ENCODE peak calls at places on chromosomes 11 and 22, in five cellular contexts. D is mucosa of descending colon, P is tibial nerve, F is NT2/D1, M is neuronal stem cell. V is an unnamed sample.

GRCh38 chr11:92932023-92932422 is 37.4 kb upstream of the MTNR1B start:
- DNase-seq in D (no peak), P (no peak), F (no peak), M (no peak), V (no peak)

GRCh38 chr22:43148581-43148980 is 2.8 kb upstream of the TSPO start:
- DNase-seq in D (peak), P (no peak), F (no peak), M (no peak), V (no peak)

GRCh38 chr11:22432331-22433065 is 94.3 kb downstream of the SLC17A6 start:
- DNase-seq in D (peak), P (peak), F (no peak), M (peak), V (peak)

GRCh38 chr22:29157759-29158535 is 47.7 kb upstream of the EMID1 start:
- DNase-seq in D (no peak), P (no peak), F (no peak), M (no peak), V (no peak)

GRCh38 chr11:1746956-1747752 is 3.2 kb downstream of the IFITM10 start:
- DNase-seq in D (peak), P (no peak), F (no peak), M (no peak), V (no peak)

GRCh38 chr11:27672836-27673464 is 27.3 kb downstream of the BDNF start:
- DNase-seq in D (no peak), P (no peak), F (no peak), M (no peak), V (peak)

GRCh38 chr11:59767212-59767611 is 12.0 kb downstream of the STX3 start:
- DNase-seq in D (no peak), P (no peak), F (no peak), M (no peak), V (no peak)

GRCh38 chr11:85945788-85946187 is 90.6 kb downstream of the CCDC83 start:
- DNase-seq in D (no peak), P (no peak), F (no peak), M (no peak), V (no peak)

GRCh38 chr11:59791639-59792038 is 18.9 kb downstream of the MRPL16 start:
- DNase-seq in D (no peak), P (no peak), F (no peak), M (no peak), V (no peak)

GRCh38 chr11:3202759-3203158 is 15.9 kb downstream of the MRGPRG start:
- DNase-seq in D (peak), P (no peak), F (no peak), M (no peak), V (peak)

GRCh38 chr11:35655856-35656255 is 6.7 kb upstream of the TRIM44 start:
- DNase-seq in D (no peak), P (no peak), F (no peak), M (no peak), V (no peak)

GRCh38 chr11:47783087-47783610 is 16.0 kb upstream of the FNBP4 start:
- DNase-seq in D (no peak), P (no peak), F (no peak), M (no peak), V (no peak)

GRCh38 chr11:14643697-14644395 is at the start of gene PDE3B:
- DNase-seq in D (peak), P (peak), F (peak), M (peak), V (peak)

GRCh38 chr22:46057206-46057605 is 80.2 kb upstream of the WNT7B start:
- DNase-seq in D (peak), P (no peak), F (no peak), M (no peak), V (no peak)

GRCh38 chr11:8913961-8914660 is 3.1 kb downstream of the AKIP1 start:
- DNase-seq in D (no peak), P (no peak), F (no peak), M (peak), V (no peak)

GRCh38 chr22:20656902-20657836 is 116.7 kb upstream of the SERPIND1 start:
- DNase-seq in D (no peak), P (no peak), F (no peak), M (no peak), V (no peak)

GRCh38 chr22:40210814-40211213 is 33.1 kb downstream of the TNRC6B start:
- DNase-seq in D (no peak), P (no peak), F (no peak), M (no peak), V (no peak)

GRCh38 chr22:49297286-49297870 is 530.3 kb downstream of the BRD1 start:
- DNase-seq in D (no peak), P (no peak), F (no peak), M (no peak), V (no peak)

GRCh38 chr11:36441610-36442208 is 68.4 kb downstream of the TRAF6 start:
- DNase-seq in D (no peak), P (no peak), F (no peak), M (no peak), V (no peak)

GRCh38 chr22:46972901-46973831 is 210.7 kb downstream of the TBC1D22A start:
- DNase-seq in D (no peak), P (no peak), F (no peak), M (no peak), V (peak)

GRCh38 chr11:111982019-111982464 is 43.2 kb upstream of the DLAT start:
- DNase-seq in D (no peak), P (peak), F (peak), M (peak), V (peak)

GRCh38 chr11:118295834-118296454 is 8.6 kb upstream of the CD3E start:
- DNase-seq in D (no peak), P (no peak), F (no peak), M (no peak), V (peak)

GRCh38 chr11:86740628-86741488 is 59.5 kb upstream of the PRSS23 start:
- DNase-seq in D (no peak), P (peak), F (peak), M (peak), V (peak)

GRCh38 chr11:133934599-133935550 is 21.9 kb downstream of the IGSF9B start:
- DNase-seq in D (peak), P (peak), F (no peak), M (peak), V (peak)

GRCh38 chr11:47409440-47410403 is 1.3 kb downstream of the SLC39A13 start:
- DNase-seq in D (no peak), P (no peak), F (no peak), M (no peak), V (peak)

GRCh38 chr22:49084203-49084602 is 743.5 kb downstream of the BRD1 start:
- DNase-seq in D (no peak), P (no peak), F (no peak), M (no peak), V (no peak)

GRCh38 chr11:94376841-94377240 is 24.4 kb downstream of the GPR83 start:
- DNase-seq in D (no peak), P (no peak), F (no peak), M (no peak), V (no peak)

GRCh38 chr11:26087095-26087935 is 244.6 kb upstream of the ANO3 start:
- DNase-seq in D (no peak), P (no peak), F (no peak), M (no peak), V (no peak)

GRCh38 chr22:18085188-18085587 is 7.4 kb downstream of the PEX26 start:
- DNase-seq in D (peak), P (no peak), F (no peak), M (no peak), V (no peak)

GRCh38 chr22:45969414-45969799 is 7.6 kb downstream of the WNT7B start:
- DNase-seq in D (no peak), P (no peak), F (no peak), M (no peak), V (no peak)

GRCh38 chr22:23268139-23268712 is 87.9 kb downstream of the BCR start:
- DNase-seq in D (no peak), P (no peak), F (no peak), M (no peak), V (no peak)
- H3K4me3 ChIP-seq in D (no peak), P (no peak), F (no peak), M (no peak), V (no peak)

DNA sequence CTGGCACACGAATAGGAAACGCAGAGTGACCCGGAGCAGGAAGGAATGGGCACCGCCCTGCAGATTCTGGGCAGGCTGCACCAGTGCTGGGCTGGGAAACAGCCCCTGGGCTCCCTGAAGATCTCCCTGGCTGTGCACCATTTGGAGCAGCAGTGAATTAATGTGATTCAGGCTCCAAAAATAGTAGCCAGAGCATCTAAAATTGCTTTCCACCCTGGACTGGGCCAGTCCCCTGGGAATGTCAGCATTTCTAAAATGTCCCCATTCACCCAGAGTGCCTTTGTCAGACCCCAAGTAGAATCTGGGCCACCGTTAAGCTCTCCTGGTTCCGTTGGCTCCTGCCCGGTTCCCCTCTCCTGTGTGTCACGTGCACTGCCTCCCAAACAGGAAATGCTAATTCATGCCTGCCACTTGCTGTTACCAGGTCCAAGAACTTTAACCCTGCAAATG is 18.5 kb downstream of the IRAG1 start:
- DNase-seq in D (no peak), P (peak), F (no peak), M (no peak), V (peak)
- H3K4me3 ChIP-seq in D (no peak), P (no peak), F (no peak), M (no peak), V (peak)

GRCh38 chr11:64090811-64091516 is 55.2 kb downstream of the FLRT1 start:
- DNase-seq in D (no peak), P (no peak), F (no peak), M (no peak), V (peak)
- H3K4me3 ChIP-seq in D (no peak), P (no peak), F (no peak), M (no peak), V (peak)

GRCh38 chr11:43879789-43880639 is 617 bp upstream of the ALKBH3 start:
- DNase-seq in D (no peak), P (no peak), F (no peak), M (no peak), V (no peak)
- H3K4me3 ChIP-seq in D (peak), P (peak), F (peak), M (peak), V (peak)

GRCh38 chr11:45960387-45961110 is 38.1 kb downstream of the LARGE2 start:
- DNase-seq in D (no peak), P (no peak), F (no peak), M (no peak), V (peak)
- H3K4me3 ChIP-seq in D (no peak), P (no peak), F (no peak), M (no peak), V (no peak)

DNA sequence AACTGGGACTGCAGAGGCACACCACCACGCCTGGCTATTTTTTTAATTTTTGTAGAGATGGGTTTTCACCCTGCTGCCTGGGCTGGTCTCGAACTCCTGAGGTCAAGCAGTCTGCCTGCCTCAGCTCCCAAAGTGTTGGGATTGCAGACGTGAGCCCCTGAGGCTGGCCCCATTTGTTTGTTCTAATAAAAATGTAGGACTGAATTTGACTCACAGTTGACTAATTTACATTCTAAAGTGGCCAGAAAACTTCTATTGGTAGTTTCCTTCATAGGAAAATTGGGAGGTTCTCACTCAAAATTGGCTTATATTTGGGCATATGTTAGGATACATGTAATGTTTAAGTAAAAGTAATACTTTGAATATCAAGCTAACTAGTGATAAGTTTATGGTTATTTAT is 35.0 kb downstream of the PPFIA1 start:
- DNase-seq in D (no peak), P (no peak), F (no peak), M (no peak), V (no peak)
- H3K4me3 ChIP-seq in D (no peak), P (no peak), F (no peak), M (no peak), V (no peak)

DNA sequence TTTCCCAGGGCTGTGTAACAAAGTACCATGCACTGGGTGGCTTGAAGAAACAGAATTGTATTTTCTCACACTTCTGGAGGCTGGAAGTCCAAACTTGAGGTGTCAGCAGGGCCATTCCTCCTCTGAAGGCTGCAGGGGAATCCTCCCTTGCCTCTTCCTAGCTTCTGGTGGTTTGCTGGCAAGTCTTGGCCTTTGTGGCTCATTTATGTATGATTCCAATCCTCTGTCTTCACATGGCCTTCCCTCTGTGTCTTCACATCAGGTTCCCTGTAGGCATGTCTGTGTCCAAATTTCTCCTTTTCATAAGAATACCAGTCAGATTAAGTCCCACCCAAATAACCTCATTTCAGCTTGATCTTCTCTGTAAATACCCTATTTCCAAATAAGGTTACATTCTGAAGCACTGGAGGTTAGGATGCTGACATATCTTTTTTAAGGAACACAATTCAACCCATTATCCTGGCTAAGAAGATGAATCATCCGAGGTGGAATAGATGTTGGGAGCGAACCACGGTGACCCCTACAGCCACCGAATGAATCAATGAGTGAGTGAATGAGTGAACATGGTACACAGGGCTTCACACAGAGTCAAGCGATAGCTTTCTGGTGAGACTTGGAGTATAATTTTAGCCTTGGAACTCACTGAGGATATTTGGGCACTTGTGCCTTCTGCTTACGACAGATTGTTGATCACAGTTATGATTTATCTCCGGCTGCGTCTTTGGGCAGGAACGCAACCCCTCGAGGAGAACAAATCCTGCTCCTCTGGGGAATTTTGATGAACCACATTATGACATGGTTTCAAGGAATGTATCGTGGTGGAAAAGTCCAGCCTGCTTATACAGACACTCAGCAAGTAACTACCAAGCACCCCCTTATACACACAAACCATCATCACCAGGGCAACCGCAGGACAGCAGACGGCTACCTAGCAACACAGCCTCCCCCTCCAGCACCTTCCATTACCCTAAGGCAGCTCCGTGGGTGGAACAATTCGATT is 34.3 kb upstream of the MICAL2 start:
- DNase-seq in D (no peak), P (no peak), F (no peak), M (no peak), V (peak)
- H3K4me3 ChIP-seq in D (no peak), P (no peak), F (no peak), M (no peak), V (peak)

GRCh38 chr22:37519268-37520195 is at the start of gene CARD10:
- DNase-seq in D (peak), P (no peak), F (no peak), M (peak), V (no peak)

GRCh38 chr22:37518509-37519267 is 527 bp downstream of the CARD10 start:
- DNase-seq in D (peak), P (no peak), F (no peak), M (no peak), V (no peak)

GRCh38 chr22:37515902-37516301 is 3.3 kb downstream of the CARD10 start:
- DNase-seq in D (peak), P (no peak), F (no peak), M (no peak), V (no peak)

GRCh38 chr22:37516456-37516855 is 2.8 kb downstream of the CARD10 start:
- DNase-seq in D (no peak), P (no peak), F (no peak), M (no peak), V (no peak)

GRCh38 chr22:37517826-37518450 is 1.3 kb downstream of the CARD10 start:
- DNase-seq in D (peak), P (no peak), F (no peak), M (no peak), V (no peak)
- H3K4me3 ChIP-seq in D (no peak), P (no peak), F (peak), M (peak), V (no peak)

GRCh38 chr11:116194156-116194904 is 578.5 kb downstream of the BUD13 start:
- DNase-seq in D (no peak), P (no peak), F (no peak), M (no peak), V (no peak)

GRCh38 chr11:116192509-116193206 is 580.1 kb downstream of the BUD13 start:
- DNase-seq in D (no peak), P (no peak), F (no peak), M (no peak), V (no peak)

GRCh38 chr11:116190861-116191260 is 581.9 kb downstream of the BUD13 start:
- DNase-seq in D (no peak), P (no peak), F (no peak), M (no peak), V (no peak)

GRCh38 chr11:116190206-116190605 is 582.6 kb downstream of the BUD13 start:
- DNase-seq in D (no peak), P (no peak), F (no peak), M (no peak), V (no peak)

GRCh38 chr11:116193321-116194114 is 579.3 kb downstream of the BUD13 start:
- DNase-seq in D (no peak), P (no peak), F (no peak), M (peak), V (peak)
- H3K4me3 ChIP-seq in D (no peak), P (peak), F (peak), M (peak), V (peak)

GRCh38 chr11:120334894-120335462 is 1.2 kb upstream of the ARHGEF12 start:
- DNase-seq in D (no peak), P (peak), F (peak), M (peak), V (peak)
- H3K4me3 ChIP-seq in D (no peak), P (peak), F (peak), M (peak), V (peak)

V was measured in AG10803.